ENCODE peak calls at places on chromosomes 4 and X, in four cellular contexts. One of them, this sample, is unnamed.

GRCh38 chr4:173924561-173924960 is 358.9 kb downstream of the FBXO8 start:
- DNase-seq in effector memory CD8-positive, alpha-beta T cell: no peak
- DNase-seq in effector CD4-positive, alpha-beta T cell: no peak
- DNase-seq in ovary: no peak
- DNase-seq in this sample: no peak

GRCh38 chrX:54980334-54980733 is 13.7 kb downstream of the PFKFB1 start:
- DNase-seq in effector CD4-positive, alpha-beta T cell: no peak
- DNase-seq in ovary: no peak
- DNase-seq in effector memory CD8-positive, alpha-beta T cell: no peak
- DNase-seq in this sample: no peak

GRCh38 chrX:132433551-132433950 is 55.3 kb downstream of the MBNL3 start:
- DNase-seq in effector CD4-positive, alpha-beta T cell: no peak
- DNase-seq in ovary: no peak
- DNase-seq in effector memory CD8-positive, alpha-beta T cell: no peak
- DNase-seq in this sample: no peak

GRCh38 chr4:184641022-184641421 is 8.2 kb downstream of the CASP3 start:
- DNase-seq in ovary: no peak
- DNase-seq in effector memory CD8-positive, alpha-beta T cell: no peak
- DNase-seq in effector CD4-positive, alpha-beta T cell: no peak
- DNase-seq in this sample: no peak

GRCh38 chr4:55604996-55605395 is 13.0 kb upstream of the PDCL2 start:
- DNase-seq in effector memory CD8-positive, alpha-beta T cell: no peak
- DNase-seq in ovary: no peak
- DNase-seq in effector CD4-positive, alpha-beta T cell: no peak
- DNase-seq in this sample: no peak

GRCh38 chr4:107467461-107467860 is 252.6 kb downstream of the PAPSS1 start:
- DNase-seq in ovary: no peak
- DNase-seq in effector CD4-positive, alpha-beta T cell: no peak
- DNase-seq in effector memory CD8-positive, alpha-beta T cell: no peak
- DNase-seq in this sample: no peak

GRCh38 chr4:88949605-88950004 is 107.4 kb downstream of the FAM13A start:
- DNase-seq in ovary: no peak
- DNase-seq in effector CD4-positive, alpha-beta T cell: no peak
- DNase-seq in effector memory CD8-positive, alpha-beta T cell: no peak
- DNase-seq in this sample: no peak

GRCh38 chr4:149993030-149993429 is 85.2 kb upstream of the DCLK2 start:
- DNase-seq in effector memory CD8-positive, alpha-beta T cell: no peak
- DNase-seq in ovary: no peak
- DNase-seq in effector CD4-positive, alpha-beta T cell: no peak
- DNase-seq in this sample: no peak

GRCh38 chrX:136269921-136270320 is 18.7 kb upstream of the MAP7D3 start:
- DNase-seq in ovary: no peak
- DNase-seq in effector CD4-positive, alpha-beta T cell: no peak
- DNase-seq in effector memory CD8-positive, alpha-beta T cell: no peak
- DNase-seq in this sample: no peak

This sample was measured in NCI-H69.